ENCODE peak calls at places on chromosomes 16 and 17, in five cellular contexts. J is CD8-positive, alpha-beta T cell; O is CD8-positive, alpha-beta memory T cell; V is thoracic aorta; B is right cardiac atrium. D is an unnamed sample.

GRCh38 chr16:2919511-2920255 is 8.0 kb downstream of the FLYWCH1 start:
- DNase-seq in J (peak; percentile 40), O (peak; percentile 64), V (no peak), B (peak; percentile 40), D (no peak)

GRCh38 chr16:86895609-86896008 is 317.3 kb downstream of the FOXL1 start:
- DNase-seq in J (no peak), O (no peak), V (no peak), B (no peak), D (no peak)

GRCh38 chr17:42266918-42267766 is 9.0 kb downstream of the STAT5B start:
- DNase-seq in J (no peak), O (peak; percentile 47), V (no peak), B (no peak), D (no peak)

GRCh38 chr16:28282045-28282444 is 10.3 kb upstream of the SBK1 start:
- DNase-seq in J (no peak), O (no peak), V (no peak), B (no peak), D (no peak)

GRCh38 chr17:28046034-28046825 is 3.8 kb downstream of the NLK start:
- DNase-seq in J (no peak), O (no peak), V (no peak), B (no peak), D (no peak)

GRCh38 chr17:78341559-78342437 is 18.1 kb downstream of the SOCS3 start:
- DNase-seq in J (no peak), O (no peak), V (no peak), B (peak; percentile 87), D (no peak)

GRCh38 chr17:63697341-63698286 is 2.3 kb downstream of the LIMD2 start:
- DNase-seq in J (peak; percentile 79), O (peak; percentile 89), V (no peak), B (peak; percentile 51), D (no peak)

GRCh38 chr17:3695723-3696411 is at the start of gene P2RX5:
- DNase-seq in J (no peak), O (peak; percentile 37), V (no peak), B (no peak), D (no peak)

GRCh38 chr17:68840073-68840472 is 115.1 kb downstream of the ABCA8 start:
- DNase-seq in J (no peak), O (no peak), V (no peak), B (peak; percentile 19), D (no peak)

GRCh38 chr16:20673882-20674683 is 23.4 kb downstream of the ACSM1 start:
- DNase-seq in J (no peak), O (no peak), V (no peak), B (no peak), D (no peak)

DNA sequence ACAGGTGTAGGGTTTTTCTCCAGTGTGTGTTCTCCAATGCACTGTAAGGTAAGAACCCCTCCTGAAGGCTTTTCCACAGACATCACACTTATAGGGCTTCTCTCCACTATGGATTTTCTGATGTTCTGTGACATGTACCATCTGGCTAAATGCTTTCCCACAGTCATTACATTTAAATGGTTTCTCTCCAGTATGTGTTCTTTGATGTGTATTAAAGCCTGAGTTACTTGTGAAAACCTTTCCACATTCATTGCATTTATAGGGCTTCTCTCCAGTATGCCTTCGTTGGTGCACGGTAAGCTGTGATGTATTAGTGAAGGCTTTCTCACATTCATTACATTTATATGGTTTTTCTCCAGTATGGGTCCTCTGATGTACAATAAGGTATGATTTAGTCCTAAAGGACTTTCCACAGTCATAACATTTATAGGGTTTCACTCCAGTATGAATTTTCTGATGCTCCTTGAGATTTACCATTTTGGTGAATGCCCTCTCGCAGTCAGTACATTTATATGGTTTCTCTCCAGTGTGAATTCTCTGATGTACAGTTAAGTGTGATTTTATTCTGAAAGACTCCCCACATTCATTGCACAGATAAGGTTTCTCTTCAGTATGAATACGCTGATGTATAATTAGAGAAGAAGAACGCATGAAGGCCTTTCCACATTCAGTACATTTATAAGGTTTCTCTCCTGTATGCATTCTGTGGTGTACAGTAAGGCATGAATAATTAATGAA is 30.9 kb downstream of the ZNF624 start:
- DNase-seq in J (no peak), O (no peak), V (no peak), B (no peak), D (no peak)
- H3K9me3 ChIP-seq in J (peaks cover 37% of the 10 kb centered on the region), O (peaks cover 37% of the 10 kb centered on the region), V (peaks cover 89% of the 10 kb centered on the region), B (peaks cover 1% of the 10 kb centered on the region), D (peaks cover 34% of the 10 kb centered on the region)

DNA sequence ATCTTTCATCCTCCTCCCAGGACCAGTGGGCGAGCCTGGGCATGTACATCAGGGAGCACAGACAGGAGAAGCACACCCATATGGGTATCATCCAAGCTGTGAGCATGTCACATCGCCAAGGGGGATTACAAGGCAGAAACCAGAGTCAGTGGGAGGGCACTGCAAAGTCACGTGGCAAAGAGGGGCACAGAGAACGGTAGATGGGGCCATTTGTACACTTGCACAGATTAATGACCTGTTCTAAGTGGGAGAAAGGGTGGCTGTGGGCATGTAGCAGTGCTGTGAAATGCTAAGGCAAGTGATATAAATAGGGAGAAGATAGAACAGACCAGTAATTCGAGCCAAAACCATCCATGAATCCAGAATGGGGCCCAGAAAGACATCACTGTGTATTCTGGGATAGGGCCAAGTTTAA is 265.0 kb downstream of the CPPED1 start:
- DNase-seq in J (no peak), O (no peak), V (no peak), B (no peak), D (no peak)
- H3K4me3 ChIP-seq in J (no peak overlapping the region), O (no peak overlapping the region), V (no peak overlapping the region), B (no peak overlapping the region), D (no peak overlapping the region)

GRCh38 chr17:60091109-60091508 is 12.4 kb upstream of the HEATR6 start:
- DNase-seq in J (no peak), O (no peak), V (no peak), B (no peak), D (no peak)
- H3K9me3 ChIP-seq in J (no peaks in the 10 kb centered on the region), O (no peaks in the 10 kb centered on the region), V (no peaks in the 10 kb centered on the region), B (no peaks in the 10 kb centered on the region), D (peaks cover 2% of the 10 kb centered on the region)

DNA sequence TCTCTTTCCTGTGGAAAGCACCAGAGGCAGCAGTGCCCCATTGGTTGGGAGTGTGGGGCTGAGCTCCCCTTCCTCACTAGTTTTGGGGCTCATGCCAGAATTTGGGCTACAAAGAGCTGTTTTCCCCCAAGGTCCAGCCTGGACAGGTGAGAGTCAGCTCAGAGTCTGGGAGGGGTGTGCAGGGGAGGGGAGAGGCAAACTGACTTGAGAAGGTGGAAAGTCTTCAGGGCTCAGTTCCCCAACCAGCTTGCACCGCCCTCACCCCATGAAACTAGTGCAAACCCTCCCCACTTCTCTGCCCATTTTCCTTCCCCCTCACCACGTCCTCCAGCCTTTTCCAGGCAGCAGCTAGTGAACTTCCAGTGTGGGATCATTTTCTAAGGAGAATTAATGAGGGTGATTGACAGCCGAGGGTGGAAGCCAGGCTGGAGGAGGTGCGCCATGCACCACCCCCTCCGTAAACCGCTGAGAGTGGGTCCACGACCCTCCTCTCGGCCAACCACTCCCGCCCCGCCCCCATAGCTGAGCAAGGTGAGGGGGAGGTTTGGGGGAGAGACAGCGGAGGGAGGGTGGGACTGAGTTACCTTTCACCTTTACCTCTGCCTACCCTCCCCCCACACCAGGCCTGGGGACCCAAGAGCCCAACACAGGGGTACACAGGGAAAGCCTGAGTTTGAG is 6.3 kb upstream of the DLX4 start:
- DNase-seq in J (no peak), O (no peak), V (no peak), B (no peak), D (no peak)
- H3K4me3 ChIP-seq in J (no peak overlapping the region), O (no peak overlapping the region), V (no peak overlapping the region), B (no peak overlapping the region), D (no peak overlapping the region)

GRCh38 chr17:11384131-11384530 is 143.1 kb downstream of the SHISA6 start:
- DNase-seq in J (no peak), O (no peak), V (no peak), B (no peak), D (no peak)

GRCh38 chr17:11383157-11383556 is 142.1 kb downstream of the SHISA6 start:
- DNase-seq in J (no peak), O (no peak), V (no peak), B (no peak), D (no peak)

GRCh38 chr17:11380761-11381160 is 139.7 kb downstream of the SHISA6 start:
- DNase-seq in J (no peak), O (no peak), V (no peak), B (no peak), D (no peak)
- H3K9me3 ChIP-seq in J (no peaks in the 10 kb centered on the region), O (no peaks in the 10 kb centered on the region), V (no peaks in the 10 kb centered on the region), B (no peaks in the 10 kb centered on the region), D (no peaks in the 10 kb centered on the region)

DNA sequence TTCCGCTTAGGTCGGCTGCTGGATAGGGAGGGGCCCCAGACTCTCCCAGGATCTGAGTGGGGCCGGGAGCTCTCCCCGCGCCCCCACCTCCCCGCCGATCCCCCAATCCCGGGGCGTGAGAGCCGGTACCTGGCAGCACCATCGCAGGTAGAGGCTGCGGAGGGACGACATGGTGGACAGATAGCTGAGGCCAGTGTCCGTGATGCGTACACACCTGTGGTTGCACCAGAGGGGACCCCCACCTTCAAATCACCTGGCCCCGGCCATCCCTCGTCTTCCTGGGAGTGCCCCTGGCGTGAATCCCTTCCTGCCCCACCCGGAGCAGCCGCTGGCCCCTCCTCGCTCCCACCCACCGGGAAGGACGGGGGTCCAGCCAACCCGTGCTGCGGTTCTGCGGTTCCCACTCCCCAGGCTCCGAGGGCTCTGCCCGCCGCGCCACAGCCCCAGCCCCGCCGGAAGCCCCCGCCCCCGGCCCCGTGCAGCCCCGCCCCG is 4.7 kb upstream of the WDR24 start:
- DNase-seq in J (no peak), O (peak; percentile 31), V (no peak), B (no peak), D (no peak)
- H3K4me3 ChIP-seq in J (peak overlapping the region; percentile 58), O (peak overlapping the region; percentile 51), V (peak overlapping the region; percentile 30), B (peak overlapping the region; percentile 8), D (peak overlapping the region; percentile 37)

DNA sequence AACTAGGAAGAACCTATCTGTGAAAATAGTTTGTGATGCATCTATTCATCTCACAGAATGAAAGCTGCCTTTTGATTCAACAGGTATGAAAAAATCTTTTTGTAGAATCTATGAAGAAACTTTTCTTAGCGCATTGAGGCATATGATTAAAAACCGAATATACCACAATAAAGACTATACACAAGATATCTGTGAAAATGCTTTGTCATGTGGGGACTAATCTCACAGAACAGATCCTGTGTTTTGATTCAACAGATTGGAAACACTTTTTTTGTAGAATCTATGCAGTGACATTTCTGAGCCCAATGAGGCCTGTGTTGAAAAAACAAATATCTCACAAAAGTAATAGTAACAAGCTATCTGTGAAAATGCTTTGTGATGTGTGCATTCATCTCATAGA is 2247.5 kb downstream of the TP53TG3F start:
- DNase-seq in J (no peak), O (no peak), V (no peak), B (no peak), D (no peak)
- H3K9me3 ChIP-seq in J (no peaks in the 10 kb centered on the region), O (no peaks in the 10 kb centered on the region), V (no peaks in the 10 kb centered on the region), B (no peaks in the 10 kb centered on the region), D (peaks cover 4% of the 10 kb centered on the region)

DNA sequence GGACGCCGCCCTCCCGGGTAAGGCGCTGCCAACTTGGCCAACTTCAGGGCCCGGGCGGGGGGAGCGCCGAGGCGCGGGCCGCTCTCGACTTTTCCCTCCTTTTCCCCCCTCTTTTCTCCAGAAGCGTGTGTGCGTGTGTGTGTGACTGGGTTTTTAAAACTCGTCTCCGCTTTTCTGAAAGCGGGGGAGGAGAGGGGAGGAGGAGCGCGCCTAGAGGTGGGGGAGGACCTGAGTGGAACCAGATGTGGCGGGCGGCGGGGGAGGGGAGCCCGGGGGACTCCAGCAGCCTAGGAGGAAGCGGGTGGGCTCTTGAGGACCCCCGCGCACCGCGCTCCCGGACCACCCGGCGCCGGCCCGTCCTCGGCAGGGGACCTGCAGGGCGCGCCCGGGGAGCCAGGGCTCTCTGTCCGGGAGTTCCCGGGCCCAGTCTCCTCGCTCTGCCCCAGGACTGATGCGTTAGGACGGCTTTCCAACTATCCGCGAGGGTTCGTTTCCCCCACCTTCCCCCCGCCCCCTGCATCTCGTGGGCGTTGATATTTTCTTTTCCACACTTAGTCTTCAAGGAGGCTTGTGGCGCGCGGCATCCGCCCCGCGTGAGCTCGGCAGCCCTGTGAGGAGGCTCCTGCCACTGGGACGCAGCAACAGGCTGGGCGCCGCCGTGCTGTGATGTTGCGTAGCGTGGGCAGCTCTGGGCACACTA is 584 bp downstream of the MRC2 start:
- DNase-seq in J (no peak), O (peak; percentile 18), V (no peak), B (peak; percentile 70), D (no peak)
- H3K4me3 ChIP-seq in J (peak overlapping the region; percentile 60), O (peak overlapping the region; percentile 32), V (peak overlapping the region; percentile 97), B (peak overlapping the region; percentile 51), D (peak overlapping the region; percentile 64)